ENCODE peak calls at places on chromosomes 2 and 18, in five cellular contexts. H is HAP-1, T is transverse colon, J is cardiac muscle cell, A is neuronal stem cell. I is an unnamed sample.

GRCh38 chr18:58196164-58196563 is 152.1 kb downstream of the NEDD4L start:
- DNase-seq in H (no peak), T (no peak), J (no peak), A (no peak), I (no peak)

GRCh38 chr2:241994086-241994485 is 124.6 kb downstream of the RTP5 start:
- DNase-seq in H (no peak), T (no peak), J (no peak), A (no peak), I (no peak)

GRCh38 chr2:174245065-174245464 is 3.3 kb downstream of the OLA1 start:
- DNase-seq in H (no peak), T (no peak), J (no peak), A (no peak), I (no peak)

GRCh38 chr18:61669320-61669719 is 223.5 kb downstream of the RNF152 start:
- DNase-seq in H (no peak), T (no peak), J (no peak), A (no peak), I (no peak)

GRCh38 chr2:159010340-159010739 is 41.9 kb downstream of the TANC1 start:
- DNase-seq in H (peak; percentile 68), T (no peak), J (peak; percentile 63), A (no peak), I (no peak)

GRCh38 chr2:132911726-132912724 is 242.0 kb upstream of the LYPD1 start:
- DNase-seq in H (no peak), T (no peak), J (peak; percentile 72), A (no peak), I (no peak)

GRCh38 chr2:231036131-231036530 is 1.2 kb upstream of the C2orf72 start:
- DNase-seq in H (no peak), T (no peak), J (no peak), A (no peak), I (no peak)

GRCh38 chr18:4232656-4233055 is 222.5 kb downstream of the DLGAP1 start:
- DNase-seq in H (no peak), T (no peak), J (no peak), A (no peak), I (no peak)

GRCh38 chr2:200476836-200477235 is 33.0 kb downstream of the KCTD18 start:
- DNase-seq in H (no peak), T (no peak), J (no peak), A (no peak), I (no peak)

GRCh38 chr18:79853303-79853992 is 55.7 kb downstream of the KCNG2 start:
- DNase-seq in H (no peak), T (no peak), J (no peak), A (no peak), I (no peak)

GRCh38 chr18:67805261-67805660 is 288.7 kb upstream of the DSEL start:
- DNase-seq in H (no peak), T (no peak), J (no peak), A (no peak), I (no peak)

GRCh38 chr2:28683100-28683706 is 68.4 kb upstream of the PPP1CB start:
- DNase-seq in H (no peak), T (peak; percentile 72), J (peak; percentile 92), A (no peak), I (no peak)

GRCh38 chr2:176650101-176650500 is 380.9 kb downstream of the MTX2 start:
- DNase-seq in H (no peak), T (no peak), J (no peak), A (no peak), I (no peak)

GRCh38 chr18:31509571-31509970 is 11.6 kb downstream of the DSG2 start:
- DNase-seq in H (no peak), T (no peak), J (no peak), A (no peak), I (no peak)

GRCh38 chr18:26322892-26323653 is 96.8 kb downstream of the TAF4B start:
- DNase-seq in H (no peak), T (no peak), J (peak; percentile 51), A (no peak), I (no peak)

GRCh38 chr2:45028276-45028675 is 19.0 kb upstream of the SIX2 start:
- DNase-seq in H (no peak), T (no peak), J (peak; percentile 53), A (no peak), I (no peak)

GRCh38 chr18:3877678-3878077 is 427.7 kb downstream of the TGIF1 start:
- DNase-seq in H (no peak), T (no peak), J (peak; percentile 47), A (no peak), I (no peak)

GRCh38 chr2:170505631-170506270 is 209.4 kb upstream of the SP5 start:
- DNase-seq in H (no peak), T (peak; percentile 40), J (peak; percentile 21), A (no peak), I (no peak)

GRCh38 chr2:215514516-215514915 is 78.6 kb upstream of the FN1 start:
- DNase-seq in H (no peak), T (no peak), J (no peak), A (no peak), I (no peak)

GRCh38 chr18:45557296-45557695 is 58.0 kb upstream of the SLC14A2 start:
- DNase-seq in H (no peak), T (no peak), J (no peak), A (no peak), I (no peak)

GRCh38 chr2:42934568-42935258 is 142.3 kb upstream of the HAAO start:
- DNase-seq in H (peak; percentile 30), T (no peak), J (no peak), A (no peak), I (no peak)

GRCh38 chr18:42275138-42275535 is 320.1 kb downstream of the PIK3C3 start:
- DNase-seq in H (no peak), T (no peak), J (no peak), A (no peak), I (no peak)

GRCh38 chr2:225270861-225271260 is 128.6 kb upstream of the NYAP2 start:
- DNase-seq in H (no peak), T (no peak), J (peak; percentile 35), A (no peak), I (no peak)

GRCh38 chr2:70922591-70923234 is 13.0 kb upstream of the ATP6V1B1 start:
- DNase-seq in H (peak; percentile 4), T (no peak), J (no peak), A (no peak), I (no peak)

GRCh38 chr2:102620367-102620766 is 1.0 kb downstream of the SLC9A2 start:
- DNase-seq in H (no peak), T (peak; percentile 85), J (no peak), A (no peak), I (no peak)

GRCh38 chr2:75424936-75425619 is 135.7 kb downstream of the EVA1A start:
- DNase-seq in H (no peak), T (no peak), J (peak; percentile 28), A (no peak), I (no peak)

GRCh38 chr18:64142904-64143303 is 6.0 kb downstream of the LINC00305 start:
- DNase-seq in H (no peak), T (no peak), J (no peak), A (no peak), I (no peak)

GRCh38 chr2:111205774-111206173 is 85.1 kb downstream of the BCL2L11 start:
- DNase-seq in H (no peak), T (no peak), J (no peak), A (no peak), I (no peak)

GRCh38 chr2:18178736-18179349 is 300.4 kb downstream of the KCNS3 start:
- DNase-seq in H (peak; percentile 78), T (peak; percentile 13), J (peak; percentile 71), A (peak; percentile 66), I (no peak)

GRCh38 chr2:182818541-182819308 is 47.7 kb downstream of the FRZB start:
- DNase-seq in H (peak; percentile 82), T (no peak), J (no peak), A (peak; percentile 75), I (no peak)

GRCh38 chr2:121191191-121192170 is 93.5 kb downstream of the TFCP2L1 start:
- DNase-seq in H (no peak), T (no peak), J (no peak), A (no peak), I (no peak)

GRCh38 chr2:106995560-106995959 is 109.6 kb upstream of the ST6GAL2 start:
- DNase-seq in H (no peak), T (no peak), J (peak; percentile 22), A (no peak), I (no peak)

GRCh38 chr2:65064728-65065552 is 8.7 kb downstream of the CEP68 start:
- DNase-seq in H (peak; percentile 47), T (peak; percentile 54), J (peak; percentile 92), A (peak; percentile 33), I (no peak)

GRCh38 chr18:53566622-53567021 is 657.8 kb downstream of the MBD2 start:
- DNase-seq in H (no peak), T (no peak), J (no peak), A (no peak), I (no peak)

GRCh38 chr2:2773692-2774091 is 442.6 kb upstream of the MYT1L start:
- DNase-seq in H (no peak), T (no peak), J (no peak), A (no peak), I (no peak)
- H3K9me3 ChIP-seq in H (no peaks in the 10 kb centered on the region), T (no peaks in the 10 kb centered on the region), J (no peaks in the 10 kb centered on the region), A (no peaks in the 10 kb centered on the region), I (no peaks in the 10 kb centered on the region)

GRCh38 chr18:13688191-13689136 is 37.9 kb downstream of the FAM210A start:
- DNase-seq in H (no peak), T (no peak), J (no peak), A (no peak), I (no peak)
- H3K9me3 ChIP-seq in H (no peaks in the 10 kb centered on the region), T (no peaks in the 10 kb centered on the region), J (no peaks in the 10 kb centered on the region), A (peaks cover 14% of the 10 kb centered on the region), I (no peaks in the 10 kb centered on the region)

GRCh38 chr2:236229186-236229585 is 35.0 kb downstream of the ASB18 start:
- DNase-seq in H (no peak), T (no peak), J (no peak), A (no peak), I (no peak)
- H3K9me3 ChIP-seq in H (peaks cover 2% of the 10 kb centered on the region), T (peaks cover 30% of the 10 kb centered on the region), J (no peaks in the 10 kb centered on the region), A (peaks cover 14% of the 10 kb centered on the region), I (no peaks in the 10 kb centered on the region)

GRCh38 chr2:89797320-89798038 is 1106.0 kb downstream of the RPIA start:
- DNase-seq in H (no peak), T (no peak), J (no peak), A (no peak), I (no peak)
- H3K9me3 ChIP-seq in H (peaks cover 15% of the 10 kb centered on the region), T (peaks cover 15% of the 10 kb centered on the region), J (peaks cover 53% of the 10 kb centered on the region), A (no peaks in the 10 kb centered on the region), I (peaks cover 14% of the 10 kb centered on the region)

DNA sequence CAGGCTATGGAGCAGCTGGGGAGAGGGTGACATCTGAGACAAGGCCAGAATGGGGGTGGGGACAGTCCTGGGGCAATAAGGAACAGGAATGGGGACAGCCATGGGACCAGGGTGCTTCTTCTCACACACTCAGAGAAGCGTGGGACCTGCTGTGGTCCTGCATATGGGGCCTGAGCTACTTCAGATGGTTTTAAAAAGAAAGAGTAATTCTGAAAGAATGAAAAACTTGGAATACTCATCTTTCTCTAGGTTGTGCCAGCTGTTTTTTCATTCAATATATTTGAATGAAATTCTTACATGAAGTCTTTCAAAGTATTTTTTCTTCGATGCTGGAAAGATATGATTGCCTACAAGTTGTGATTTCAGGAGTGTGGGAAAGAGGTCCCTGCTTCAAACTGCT is 227.5 kb upstream of the APCDD1 start:
- DNase-seq in H (no peak), T (no peak), J (no peak), A (no peak), I (no peak)
- H3K9me3 ChIP-seq in H (no peaks in the 10 kb centered on the region), T (peaks cover 4% of the 10 kb centered on the region), J (no peaks in the 10 kb centered on the region), A (peaks cover 10% of the 10 kb centered on the region), I (no peaks in the 10 kb centered on the region)

GRCh38 chr18:78499586-78499985 is 480.0 kb upstream of the SALL3 start:
- DNase-seq in H (no peak), T (no peak), J (no peak), A (no peak), I (no peak)
- H3K9me3 ChIP-seq in H (no peaks in the 10 kb centered on the region), T (no peaks in the 10 kb centered on the region), J (no peaks in the 10 kb centered on the region), A (peaks cover 1% of the 10 kb centered on the region), I (no peaks in the 10 kb centered on the region)